ENCODE peak calls at places on chromosomes 12 and 14, in four cellular contexts. E is psoas muscle, V is AG04450, B is Peyer's patch. K is an unnamed sample.

GRCh38 chr12:62834971-62835547 is 99.9 kb downstream of the PPM1H start:
- DNase-seq in V (no peak), B (no peak), E (no peak), K (no peak)

GRCh38 chr12:109663766-109664165 is 49.9 kb upstream of the FAM222A start:
- DNase-seq in V (no peak), E (no peak), B (no peak), K (no peak)

GRCh38 chr12:96208801-96209534 is 14.8 kb downstream of the ELK3 start:
- DNase-seq in B (no peak), V (no peak), E (no peak), K (no peak)

GRCh38 chr14:48622980-48623379 is 947.6 kb upstream of the MDGA2 start:
- DNase-seq in B (no peak), V (no peak), E (no peak), K (no peak)

GRCh38 chr14:70714055-70714550 is 72.4 kb downstream of the TTC9 start:
- DNase-seq in E (no peak), V (peak; percentile 7), B (no peak), K (peak; percentile 59)

GRCh38 chr12:23127701-23128100 is 502.7 kb downstream of the ETNK1 start:
- DNase-seq in E (no peak), B (no peak), V (no peak), K (no peak)

GRCh38 chr12:990308-990648 is 745 bp upstream of the ERC1 start:
- DNase-seq in E (peak; percentile 76), V (no peak), B (peak; percentile 75), K (peak; percentile 27)

GRCh38 chr12:45232771-45233372 is 17.0 kb downstream of the ANO6 start:
- DNase-seq in V (no peak), E (peak; percentile 37), B (no peak), K (no peak)

GRCh38 chr12:52181757-52182156 is 10.1 kb downstream of the KRT80 start:
- DNase-seq in V (peak; percentile 58), B (no peak), E (no peak), K (no peak)
- H3K27ac ChIP-seq in V (peak overlapping the region; percentile 94), B (no peak overlapping the region), E (no peak overlapping the region), K (no peak overlapping the region)

DNA sequence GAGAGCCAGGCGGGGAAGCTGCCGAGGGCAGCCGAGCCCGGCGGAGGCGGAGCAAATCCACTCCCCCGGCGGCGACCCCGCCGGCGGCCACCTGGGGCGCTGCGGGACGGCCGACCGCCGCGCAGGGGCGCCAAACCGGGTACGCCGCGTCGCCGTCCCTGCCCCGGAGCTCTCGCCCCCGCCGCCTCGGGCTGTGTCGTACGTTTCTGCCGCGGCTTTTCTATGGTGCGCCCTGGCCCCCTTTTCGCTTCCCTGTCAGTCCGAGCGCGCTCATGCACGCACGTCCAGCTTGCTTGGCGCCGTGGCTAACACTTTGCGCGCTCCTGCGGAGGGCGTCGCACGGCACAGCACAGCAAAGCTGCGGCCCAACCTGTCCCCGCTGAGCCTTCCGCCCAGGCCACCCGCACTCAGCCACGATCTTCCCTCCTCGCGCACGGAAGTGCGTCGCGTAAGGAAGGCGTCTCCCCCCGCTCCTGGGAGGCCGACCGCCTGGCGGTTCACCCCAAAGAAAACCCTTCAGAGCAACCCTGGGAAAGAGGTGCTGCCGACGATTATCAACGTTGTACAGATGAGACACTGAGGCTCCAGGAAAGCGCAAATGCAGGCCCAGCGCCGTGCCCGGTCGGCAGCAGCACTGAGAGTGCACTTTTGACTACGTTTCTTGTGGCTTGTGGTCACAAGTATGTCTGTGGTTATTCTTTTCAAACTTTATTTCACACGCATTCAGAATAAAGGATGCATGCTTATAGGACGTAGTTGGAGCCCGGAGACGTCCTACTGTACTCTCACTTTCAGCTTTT is at the start of gene HECTD1:
- DNase-seq in V (peak; percentile 59), B (peak; percentile 95), E (peak; percentile 92), K (peak; percentile 77)
- H3K4me3 ChIP-seq in V (peak within 1 kb of the TSS; percentile 79), B (peak within 1 kb of the TSS; percentile 80), E (peak within 1 kb of the TSS; percentile 92), K (peak within 1 kb of the TSS; percentile 27)

GRCh38 chr12:132941336-132941954 is 14.7 kb downstream of the ZNF605 start:
- DNase-seq in V (no peak), B (no peak), E (no peak), K (no peak)
- H3K9me3 ChIP-seq in V (peaks cover 82% of the 10 kb centered on the region), B (peaks cover 6% of the 10 kb centered on the region), E (peaks cover 69% of the 10 kb centered on the region), K (peaks cover 7% of the 10 kb centered on the region)

GRCh38 chr14:100066984-100067383 is 1.8 kb downstream of the EVL start:
- DNase-seq in E (no peak), B (no peak), V (no peak), K (no peak)

GRCh38 chr14:100067481-100067880 is 2.3 kb downstream of the EVL start:
- DNase-seq in B (no peak), V (no peak), E (no peak), K (no peak)

GRCh38 chr14:100067971-100068959 is 3.0 kb downstream of the EVL start:
- DNase-seq in B (peak; percentile 58), V (no peak), E (peak; percentile 34), K (peak; percentile 95)

GRCh38 chr14:100065161-100065871 is at the start of gene EVL:
- DNase-seq in B (no peak), E (no peak), V (no peak), K (peak; percentile 48)

DNA sequence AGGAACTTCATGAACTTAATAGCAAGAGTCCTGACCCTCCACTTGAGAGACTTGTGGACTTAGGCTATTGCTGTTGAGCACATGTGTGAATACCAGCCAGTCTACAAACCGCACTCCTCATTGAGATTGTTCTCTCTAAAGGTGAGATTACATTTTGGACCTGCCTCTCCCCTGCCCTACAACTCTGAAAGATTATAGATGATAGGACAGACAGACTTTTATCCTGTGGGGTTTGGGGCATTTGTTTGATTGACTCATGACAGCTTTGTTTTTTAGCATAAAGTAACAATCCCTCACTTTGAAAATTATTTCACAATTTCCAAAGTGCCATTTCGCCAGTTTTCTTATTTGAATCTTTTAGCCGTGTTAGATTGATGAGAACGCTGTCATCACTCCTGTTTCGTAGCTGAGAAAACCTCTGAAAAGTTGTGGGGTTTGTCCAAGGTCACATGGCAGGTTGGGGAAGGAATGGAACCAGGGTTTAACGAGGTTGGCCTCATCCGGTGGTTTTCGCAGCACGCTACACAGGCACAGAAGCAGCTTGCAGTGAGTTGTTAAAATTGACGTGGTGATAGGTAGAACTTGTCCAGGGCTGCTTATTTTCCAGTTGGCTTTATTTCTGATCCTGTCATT is 836 bp downstream of the EVL start:
- DNase-seq in B (no peak), V (no peak), E (no peak), K (peak; percentile 90)
- H3K27ac ChIP-seq in B (peak overlapping the region; percentile 81), V (no peak overlapping the region), E (no peak overlapping the region), K (peak overlapping the region; percentile 84)

DNA sequence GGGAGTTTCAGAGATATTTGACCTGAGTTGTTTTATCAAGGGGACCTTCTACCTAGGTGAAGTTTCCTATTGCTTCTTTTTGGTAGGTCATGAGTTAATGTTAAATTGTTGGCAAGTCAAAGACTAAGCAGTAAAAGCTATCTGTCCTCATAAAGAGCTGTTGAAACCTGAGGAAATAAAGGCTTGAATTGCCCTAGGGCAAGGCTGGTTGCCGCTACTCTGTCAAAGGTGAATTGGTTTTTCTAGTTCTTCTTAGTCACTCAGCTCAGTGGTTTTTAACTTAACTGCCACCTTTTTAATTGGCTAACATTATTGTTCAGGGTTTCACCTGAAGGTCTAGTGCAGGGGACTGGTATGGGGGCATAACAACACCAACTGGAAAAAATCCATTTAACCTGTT is 441.6 kb upstream of the FBXO33 start:
- DNase-seq in V (no peak), B (no peak), E (no peak), K (no peak)
- H3K4me3 ChIP-seq in V (no peak overlapping the region), B (no peak overlapping the region), E (no peak overlapping the region), K (no peak overlapping the region)

GRCh38 chr12:39476894-39477293 is 34.0 kb upstream of the KIF21A start:
- DNase-seq in V (no peak), B (no peak), E (no peak), K (no peak)
- H3K9me3 ChIP-seq in V (no peaks in the 10 kb centered on the region), B (no peaks in the 10 kb centered on the region), E (no peaks in the 10 kb centered on the region), K (no peaks in the 10 kb centered on the region)

DNA sequence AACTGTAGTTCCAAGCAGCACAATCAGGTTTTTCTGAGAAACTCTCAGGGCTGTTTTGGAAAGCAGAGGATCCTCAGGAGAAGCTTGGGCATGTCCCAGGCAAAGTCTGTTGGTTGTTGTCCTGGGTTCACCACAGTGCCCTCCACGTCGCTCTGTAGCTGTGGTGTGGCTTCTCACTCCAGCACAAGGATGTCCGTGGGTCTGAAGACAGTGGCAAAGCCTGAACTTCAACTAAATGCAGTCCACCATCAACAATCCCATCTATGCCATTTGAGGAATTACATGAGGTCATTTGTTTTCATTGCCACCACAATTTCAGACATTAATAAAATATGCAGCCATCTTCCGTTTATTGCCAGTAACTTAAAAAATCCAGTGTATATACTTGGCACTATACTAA is 272.2 kb downstream of the LRIG3 start:
- DNase-seq in E (no peak), B (no peak), V (no peak), K (no peak)
- H3K27ac ChIP-seq in E (no peak overlapping the region), B (no peak overlapping the region), V (no peak overlapping the region), K (no peak overlapping the region)

DNA sequence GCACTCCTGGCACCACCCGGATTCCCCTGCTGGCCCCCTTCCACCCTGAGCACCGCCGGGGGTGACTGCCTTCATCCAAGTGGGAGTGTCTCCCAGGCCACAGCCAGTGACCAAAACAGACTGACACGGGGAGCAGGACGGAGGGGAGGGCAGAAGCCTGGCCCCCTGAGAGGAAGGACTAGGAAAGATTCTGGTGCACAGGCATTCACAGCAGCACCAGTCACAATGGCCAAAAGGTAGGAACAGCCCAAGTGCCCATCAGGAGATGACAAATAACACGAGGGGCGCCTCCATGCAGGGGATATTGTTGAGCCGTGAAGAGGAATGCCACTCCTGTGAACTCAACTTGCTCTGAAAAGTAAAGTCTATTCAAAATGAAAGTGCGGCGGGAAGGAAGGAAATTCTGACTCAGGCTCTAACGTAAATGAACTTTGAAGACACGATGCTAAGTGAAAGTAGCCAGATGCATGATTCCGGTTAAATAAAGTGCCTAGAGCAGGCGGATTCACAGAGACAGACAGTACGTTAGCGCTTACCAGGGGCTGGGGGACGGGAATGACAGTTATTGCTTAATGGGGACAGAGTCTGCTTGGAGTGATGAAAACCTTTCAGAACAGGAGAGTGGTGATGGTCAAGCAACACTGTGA is 146.1 kb upstream of the NCOR2 start:
- DNase-seq in B (no peak), E (no peak), V (no peak), K (peak; percentile 38)
- H3K4me3 ChIP-seq in B (peak overlapping the region; percentile 15), E (peak overlapping the region; percentile 40), V (peak overlapping the region; percentile 31), K (peak overlapping the region; percentile 63)

DNA sequence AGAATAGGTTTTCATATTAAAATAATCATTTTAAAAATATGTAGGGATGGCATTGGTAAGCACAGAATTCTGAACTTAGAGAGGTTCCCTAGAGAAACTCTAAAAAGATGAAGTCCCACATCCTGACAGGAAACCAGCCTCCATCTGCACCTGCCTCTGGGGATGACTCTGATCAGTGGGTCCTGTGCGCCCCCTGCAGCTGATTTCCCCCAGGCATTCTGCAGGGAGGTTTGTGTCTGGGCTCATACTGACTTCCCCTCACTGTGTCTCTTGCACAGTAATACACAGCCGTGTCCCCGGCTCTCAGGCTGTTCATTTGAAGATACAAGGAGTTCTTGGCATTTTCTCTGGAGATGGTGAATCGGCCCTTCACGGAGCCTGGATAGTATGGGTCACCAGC is 602.9 kb downstream of the TMEM121 start:
- DNase-seq in V (no peak), E (no peak), B (no peak), K (no peak)
- H3K9me3 ChIP-seq in V (peaks cover 16% of the 10 kb centered on the region), E (no peaks in the 10 kb centered on the region), B (no peaks in the 10 kb centered on the region), K (no peaks in the 10 kb centered on the region)

GRCh38 chr14:99273724-99274345 is 1.8 kb upstream of the BCL11B start:
- DNase-seq in B (peak; percentile 75), E (no peak), V (no peak), K (no peak)

GRCh38 chr14:99272669-99273024 is 650 bp upstream of the BCL11B start:
- DNase-seq in V (no peak), B (no peak), E (no peak), K (no peak)

GRCh38 chr14:99274346-99275221 is 2.6 kb upstream of the BCL11B start:
- DNase-seq in B (peak; percentile 87), V (no peak), E (peak; percentile 28), K (no peak)

GRCh38 chr14:99271951-99272668 is at the start of gene BCL11B:
- DNase-seq in B (peak; percentile 86), V (peak; percentile 23), E (peak; percentile 35), K (peak; percentile 93)

GRCh38 chr14:99273025-99273723 is 1.2 kb upstream of the BCL11B start:
- DNase-seq in E (no peak), V (no peak), B (peak; percentile 79), K (peak; percentile 57)
- H3K27ac ChIP-seq in E (no peak overlapping the region), V (no peak overlapping the region), B (peak overlapping the region; percentile 62), K (peak overlapping the region; percentile 22)

K was measured in CD8-positive, alpha-beta memory T cell.